ENCODE peak calls at places on chromosomes 4 and X, in four cellular contexts. One of them, this sample, is unnamed.

GRCh38 chr4:143336828-143337599 is at the start of gene GAB1:
- DNase-seq in psoas muscle: peak; percentile 79
- DNase-seq in choroid plexus epithelial cell: peak; percentile 78
- DNase-seq in GM06990: peak; percentile 79
- DNase-seq in this sample: no peak

GRCh38 chr4:176642472-176642871 is 150.2 kb downstream of the VEGFC start:
- DNase-seq in psoas muscle: no peak
- DNase-seq in choroid plexus epithelial cell: no peak
- DNase-seq in GM06990: peak; percentile 5
- DNase-seq in this sample: peak; percentile 2

GRCh38 chr4:54493862-54494261 is 163.9 kb upstream of the KIT start:
- DNase-seq in psoas muscle: no peak
- DNase-seq in choroid plexus epithelial cell: no peak
- DNase-seq in GM06990: no peak
- DNase-seq in this sample: no peak

GRCh38 chr4:168569066-168569908 is 72.4 kb downstream of the PALLD start:
- DNase-seq in psoas muscle: no peak
- DNase-seq in choroid plexus epithelial cell: peak; percentile 68
- DNase-seq in GM06990: no peak
- DNase-seq in this sample: no peak

GRCh38 chr4:38734886-38735285 is 47.9 kb downstream of the TLR10 start:
- DNase-seq in psoas muscle: no peak
- DNase-seq in choroid plexus epithelial cell: no peak
- DNase-seq in GM06990: no peak
- DNase-seq in this sample: no peak

GRCh38 chrX:2898861-2899512 is 30.2 kb downstream of the ARSD start:
- DNase-seq in psoas muscle: no peak
- DNase-seq in choroid plexus epithelial cell: no peak
- DNase-seq in GM06990: no peak
- DNase-seq in this sample: no peak

GRCh38 chr4:186144180-186144579 is 39.7 kb downstream of the FAM149A start:
- DNase-seq in psoas muscle: peak; percentile 24
- DNase-seq in choroid plexus epithelial cell: peak; percentile 62
- DNase-seq in GM06990: no peak
- DNase-seq in this sample: no peak

GRCh38 chrX:40082447-40083119 is 15.2 kb downstream of the BCOR start:
- DNase-seq in psoas muscle: no peak
- DNase-seq in choroid plexus epithelial cell: no peak
- DNase-seq in GM06990: no peak
- DNase-seq in this sample: no peak

GRCh38 chr4:185183622-185184281 is 20.0 kb downstream of the CFAP97 start:
- DNase-seq in psoas muscle: peak; percentile 59
- DNase-seq in choroid plexus epithelial cell: peak; percentile 97
- DNase-seq in GM06990: no peak
- DNase-seq in this sample: peak; percentile 89

GRCh38 chr4:129043523-129043922 is 49.8 kb downstream of the SCLT1 start:
- DNase-seq in psoas muscle: no peak
- DNase-seq in choroid plexus epithelial cell: peak; percentile 68
- DNase-seq in GM06990: no peak
- DNase-seq in this sample: no peak

GRCh38 chr4:117488692-117489091 is 403.3 kb upstream of the TRAM1L1 start:
- DNase-seq in psoas muscle: no peak
- DNase-seq in choroid plexus epithelial cell: no peak
- DNase-seq in GM06990: no peak
- DNase-seq in this sample: no peak

GRCh38 chr4:5693871-5694270 is 14.5 kb downstream of the EVC2 start:
- DNase-seq in psoas muscle: no peak
- DNase-seq in choroid plexus epithelial cell: no peak
- DNase-seq in GM06990: no peak
- DNase-seq in this sample: no peak

GRCh38 chr4:1406416-1406945 is at the start of gene NKX1-1:
- DNase-seq in psoas muscle: no peak
- DNase-seq in choroid plexus epithelial cell: no peak
- DNase-seq in GM06990: no peak
- DNase-seq in this sample: no peak

GRCh38 chr4:150181536-150181935 is 103.3 kb downstream of the DCLK2 start:
- DNase-seq in psoas muscle: no peak
- DNase-seq in choroid plexus epithelial cell: peak; percentile 48
- DNase-seq in GM06990: no peak
- DNase-seq in this sample: peak; percentile 20

GRCh38 chr4:114223580-114223979 is 244.1 kb upstream of the ARSJ start:
- DNase-seq in psoas muscle: no peak
- DNase-seq in choroid plexus epithelial cell: no peak
- DNase-seq in GM06990: no peak
- DNase-seq in this sample: no peak

GRCh38 chr4:123288309-123289025 is 108.1 kb upstream of the SPRY1 start:
- DNase-seq in psoas muscle: no peak
- DNase-seq in choroid plexus epithelial cell: no peak
- DNase-seq in GM06990: no peak
- DNase-seq in this sample: no peak

GRCh38 chr4:129862461-129862860 is 766.5 kb downstream of the C4orf33 start:
- DNase-seq in psoas muscle: no peak
- DNase-seq in choroid plexus epithelial cell: no peak
- DNase-seq in GM06990: no peak
- DNase-seq in this sample: no peak

GRCh38 chr4:141636771-141637460 is 533 bp downstream of the IL15 start:
- DNase-seq in psoas muscle: peak; percentile 43
- DNase-seq in choroid plexus epithelial cell: peak; percentile 52
- DNase-seq in GM06990: peak; percentile 70
- DNase-seq in this sample: no peak

GRCh38 chr4:74447636-74448233 is 2.8 kb downstream of the AREG start:
- DNase-seq in psoas muscle: no peak
- DNase-seq in choroid plexus epithelial cell: peak; percentile 51
- DNase-seq in GM06990: no peak
- DNase-seq in this sample: no peak

GRCh38 chrX:150567645-150568319 is 639 bp upstream of the MTM1 start:
- DNase-seq in psoas muscle: no peak
- DNase-seq in choroid plexus epithelial cell: no peak
- DNase-seq in GM06990: no peak
- DNase-seq in this sample: no peak

GRCh38 chrX:136170109-136170800 is 22.9 kb downstream of the FHL1 start:
- DNase-seq in psoas muscle: no peak
- DNase-seq in choroid plexus epithelial cell: peak; percentile 63
- DNase-seq in GM06990: no peak
- DNase-seq in this sample: no peak

GRCh38 chr4:28287837-28288236 is 1427.2 kb downstream of the STIM2 start:
- DNase-seq in psoas muscle: peak; percentile 25
- DNase-seq in choroid plexus epithelial cell: peak; percentile 97
- DNase-seq in GM06990: no peak
- DNase-seq in this sample: no peak

GRCh38 chr4:24896056-24896455 is 16.8 kb downstream of the CCDC149 start:
- DNase-seq in psoas muscle: no peak
- DNase-seq in choroid plexus epithelial cell: no peak
- DNase-seq in GM06990: no peak
- DNase-seq in this sample: no peak

DNA sequence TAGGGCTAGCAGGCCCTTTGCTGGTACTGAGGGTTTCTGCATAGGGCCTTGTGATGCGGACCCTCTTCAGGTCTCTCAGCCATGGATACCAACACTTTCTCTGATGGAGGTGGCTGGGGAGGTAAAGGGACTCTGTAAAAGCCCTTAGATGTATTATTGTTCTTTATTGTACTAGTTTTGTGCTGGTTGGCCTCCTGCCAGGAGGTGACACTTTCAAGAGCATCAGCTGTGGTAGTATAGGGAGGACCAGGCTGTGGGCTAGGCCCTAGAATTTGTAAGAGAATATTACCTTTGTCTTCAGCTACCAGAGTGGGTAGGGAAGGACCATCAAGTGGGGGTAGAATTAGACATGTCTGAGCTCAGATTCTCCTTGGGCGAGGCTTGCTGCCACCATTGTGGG is 936.3 kb downstream of the CENPC start:
- DNase-seq in psoas muscle: no peak
- DNase-seq in choroid plexus epithelial cell: no peak
- DNase-seq in GM06990: no peak
- DNase-seq in this sample: no peak
- H3K4me3 ChIP-seq in psoas muscle: no peak overlapping the region
- H3K4me3 ChIP-seq in choroid plexus epithelial cell: no peak overlapping the region
- H3K4me3 ChIP-seq in GM06990: no peak overlapping the region
- H3K4me3 ChIP-seq in this sample: no peak overlapping the region

GRCh38 chr4:159281781-159282180 is 178.9 kb downstream of the RAPGEF2 start:
- DNase-seq in psoas muscle: no peak
- DNase-seq in choroid plexus epithelial cell: no peak
- DNase-seq in GM06990: no peak
- DNase-seq in this sample: no peak

GRCh38 chr4:159278399-159278798 is 175.5 kb downstream of the RAPGEF2 start:
- DNase-seq in psoas muscle: no peak
- DNase-seq in choroid plexus epithelial cell: peak; percentile 83
- DNase-seq in GM06990: no peak
- DNase-seq in this sample: no peak

GRCh38 chr4:159282944-159283343 is 180.1 kb downstream of the RAPGEF2 start:
- DNase-seq in psoas muscle: no peak
- DNase-seq in choroid plexus epithelial cell: no peak
- DNase-seq in GM06990: no peak
- DNase-seq in this sample: no peak

GRCh38 chr4:159279084-159279483 is 176.2 kb downstream of the RAPGEF2 start:
- DNase-seq in psoas muscle: no peak
- DNase-seq in choroid plexus epithelial cell: no peak
- DNase-seq in GM06990: no peak
- DNase-seq in this sample: no peak

DNA sequence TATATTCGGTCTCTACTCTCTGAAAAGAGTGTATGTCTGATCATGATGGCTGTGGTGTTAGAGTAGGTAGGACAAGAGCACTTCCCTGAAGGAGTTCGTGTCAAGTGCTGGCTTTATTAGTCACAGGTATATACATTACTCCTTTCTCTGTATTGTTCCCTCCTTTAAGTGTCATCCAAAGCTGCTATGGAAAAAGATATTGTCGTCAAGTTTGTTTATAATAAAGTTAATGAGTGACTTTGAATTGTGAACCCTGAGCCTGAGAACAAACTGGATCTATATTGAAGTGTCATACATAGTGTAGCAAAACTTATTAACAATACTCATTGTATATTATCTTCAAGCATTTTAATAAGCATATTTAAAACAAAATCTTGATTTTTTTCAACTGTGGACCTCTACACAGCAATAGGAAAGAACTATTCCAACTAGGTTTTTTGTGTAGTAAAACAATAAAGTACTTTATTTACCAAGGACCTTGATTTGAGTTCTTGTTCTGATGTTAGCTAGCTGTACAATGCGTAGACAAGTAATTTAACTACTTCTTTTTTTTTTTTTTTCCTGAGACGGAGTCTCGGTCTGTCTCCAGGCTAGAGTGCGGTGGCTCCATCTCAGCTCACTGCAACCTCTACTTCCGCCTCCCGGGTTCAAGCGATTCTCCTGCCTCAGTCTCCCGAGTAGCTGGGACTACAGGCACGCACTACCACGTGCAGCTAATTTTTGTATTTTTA is 177.7 kb downstream of the RAPGEF2 start:
- DNase-seq in psoas muscle: no peak
- DNase-seq in choroid plexus epithelial cell: no peak
- DNase-seq in GM06990: no peak
- DNase-seq in this sample: no peak
- H3K4me3 ChIP-seq in psoas muscle: no peak overlapping the region
- H3K4me3 ChIP-seq in choroid plexus epithelial cell: no peak overlapping the region
- H3K4me3 ChIP-seq in GM06990: no peak overlapping the region
- H3K4me3 ChIP-seq in this sample: no peak overlapping the region

GRCh38 chr4:3493720-3494492 is 30.8 kb downstream of the DOK7 start:
- DNase-seq in psoas muscle: no peak
- DNase-seq in choroid plexus epithelial cell: no peak
- DNase-seq in GM06990: no peak
- DNase-seq in this sample: no peak

GRCh38 chr4:3492741-3493719 is 29.9 kb downstream of the DOK7 start:
- DNase-seq in psoas muscle: no peak
- DNase-seq in choroid plexus epithelial cell: no peak
- DNase-seq in GM06990: no peak
- DNase-seq in this sample: no peak

GRCh38 chr4:3489451-3489962 is 26.4 kb downstream of the DOK7 start:
- DNase-seq in psoas muscle: no peak
- DNase-seq in choroid plexus epithelial cell: no peak
- DNase-seq in GM06990: peak; percentile 37
- DNase-seq in this sample: no peak

GRCh38 chr4:3494501-3494900 is 31.4 kb downstream of the DOK7 start:
- DNase-seq in psoas muscle: no peak
- DNase-seq in choroid plexus epithelial cell: no peak
- DNase-seq in GM06990: no peak
- DNase-seq in this sample: no peak

DNA sequence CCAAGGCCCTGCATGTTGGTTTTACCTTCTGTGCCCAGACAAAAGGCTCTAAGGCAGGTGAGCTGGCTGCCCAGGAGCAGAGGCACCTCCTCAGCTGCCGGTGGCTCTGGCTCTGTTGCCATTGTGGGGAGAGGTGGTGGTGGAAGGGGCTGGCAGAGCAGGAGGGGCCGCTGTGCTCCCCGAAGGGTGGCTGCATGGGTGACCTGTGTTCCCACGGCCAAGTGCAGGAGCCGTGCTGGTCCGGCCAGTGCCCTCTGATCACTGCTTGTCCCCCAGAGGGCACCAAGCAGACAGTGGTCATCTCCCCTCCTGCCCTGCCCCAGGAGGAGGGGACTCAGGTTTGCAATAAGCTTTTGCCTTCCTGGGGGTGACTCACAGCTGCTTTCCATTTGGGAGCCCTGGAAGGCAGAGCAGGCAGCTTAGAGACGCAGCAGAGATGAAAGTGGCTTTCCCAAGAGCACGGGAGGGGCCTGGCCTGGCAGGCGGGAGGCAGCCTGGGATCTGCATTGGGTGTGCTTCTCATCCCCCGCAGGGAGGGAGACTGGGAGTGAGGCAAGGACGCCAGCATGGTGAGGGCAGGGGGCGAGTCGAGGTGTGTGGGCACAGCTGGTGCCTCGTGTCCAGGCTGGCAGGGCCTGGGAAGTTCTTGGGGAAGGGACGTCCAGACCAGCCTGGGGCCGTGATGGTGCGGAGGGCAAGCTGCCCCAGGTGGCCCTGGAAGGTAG is 28.7 kb downstream of the DOK7 start:
- DNase-seq in psoas muscle: no peak
- DNase-seq in choroid plexus epithelial cell: no peak
- DNase-seq in GM06990: no peak
- DNase-seq in this sample: no peak
- H3K4me3 ChIP-seq in psoas muscle: no peak overlapping the region
- H3K4me3 ChIP-seq in choroid plexus epithelial cell: no peak overlapping the region
- H3K4me3 ChIP-seq in GM06990: no peak overlapping the region
- H3K4me3 ChIP-seq in this sample: no peak overlapping the region

DNA sequence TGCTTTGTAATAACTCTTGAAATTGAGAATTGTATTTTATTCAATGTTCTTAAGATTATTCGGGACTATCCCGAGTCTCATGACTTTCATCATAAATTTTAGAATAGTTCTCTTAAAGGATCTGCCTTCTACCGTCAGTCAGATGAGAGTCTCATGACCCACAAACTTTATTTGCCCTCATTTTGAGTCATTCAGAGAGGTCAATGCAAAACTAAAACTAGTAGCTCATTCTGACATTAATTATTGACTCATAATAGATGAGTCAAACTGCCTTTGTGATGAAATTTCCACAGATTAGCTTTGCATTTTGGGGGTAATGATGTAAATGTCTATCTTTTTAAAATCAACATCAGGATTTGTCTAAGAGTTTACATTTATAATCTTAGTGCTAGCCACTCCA is 1527.3 kb downstream of the TECRL start:
- DNase-seq in psoas muscle: no peak
- DNase-seq in choroid plexus epithelial cell: peak; percentile 4
- DNase-seq in GM06990: no peak
- DNase-seq in this sample: no peak
- H3K4me3 ChIP-seq in psoas muscle: no peak overlapping the region
- H3K4me3 ChIP-seq in choroid plexus epithelial cell: no peak overlapping the region
- H3K4me3 ChIP-seq in GM06990: no peak overlapping the region
- H3K4me3 ChIP-seq in this sample: no peak overlapping the region

This sample was measured in Jurkat, Clone E6-1.